ENCODE peak calls at places on chromosomes 12 and 14, in nine cellular contexts. R is fibroblast of lung, O is globus pallidus, Q is bronchial epithelial cell, M is RPMI8226, C is NCI-H1417 treated with DMSO at 0.1 percent for 48 hours, U is RWPE2, V is substantia nigra, K is suprapubic skin. G is an unnamed sample.

GRCh38 chr14:74616996-74617700 is 5.1 kb upstream of the LTBP2 start:
- DNase-seq in R (peak; percentile 72), O (no peak), Q (no peak), M (no peak), C (no peak), U (no peak), V (no peak), K (no peak), G (no peak)

GRCh38 chr14:88983755-88984154 is 159.3 kb downstream of the TTC8 start:
- DNase-seq in R (peak; percentile 97), O (no peak), Q (peak; percentile 91), M (no peak), C (no peak), U (peak; percentile 87), V (no peak), K (no peak), G (no peak)

GRCh38 chr12:117105902-117106301 is 6.7 kb upstream of the TESC start:
- DNase-seq in R (no peak), O (no peak), Q (peak; percentile 41), M (peak; percentile 81), C (no peak), U (no peak), V (no peak), K (no peak), G (no peak)

GRCh38 chr12:131116437-131117117 is 162.9 kb downstream of the ADGRD1 start:
- DNase-seq in R (no peak), O (no peak), Q (no peak), M (no peak), C (no peak), U (no peak), V (no peak), K (peak; percentile 60), G (no peak)

GRCh38 chr12:47832263-47832933 is 12.7 kb upstream of the HDAC7 start:
- DNase-seq in R (no peak), O (no peak), Q (no peak), M (no peak), C (no peak), U (no peak), V (no peak), K (no peak), G (no peak)

GRCh38 chr14:52776816-52777215 is 14.6 kb downstream of the GNPNAT1 start:
- DNase-seq in R (no peak), O (no peak), Q (no peak), M (no peak), C (no peak), U (no peak), V (no peak), K (no peak), G (no peak)

GRCh38 chr12:85874064-85874463 is at the start of gene NTS:
- DNase-seq in R (no peak), O (no peak), Q (peak; percentile 7), M (peak; percentile 25), C (no peak), U (no peak), V (no peak), K (no peak), G (no peak)

GRCh38 chr14:79515158-79515557 is 696.1 kb downstream of the DIO2 start:
- DNase-seq in R (no peak), O (no peak), Q (no peak), M (no peak), C (no peak), U (no peak), V (no peak), K (no peak), G (no peak)

GRCh38 chr14:50823051-50823762 is 7.8 kb downstream of the NIN start:
- DNase-seq in R (peak; percentile 43), O (no peak), Q (no peak), M (no peak), C (no peak), U (no peak), V (no peak), K (no peak), G (peak; percentile 38)

GRCh38 chr12:5888816-5889315 is 56.2 kb downstream of the ANO2 start:
- DNase-seq in R (no peak), O (no peak), Q (no peak), M (no peak), C (no peak), U (no peak), V (no peak), K (no peak), G (no peak)

GRCh38 chr12:49028666-49029275 is 10.2 kb upstream of the PRKAG1 start:
- DNase-seq in R (no peak), O (no peak), Q (no peak), M (no peak), C (no peak), U (no peak), V (no peak), K (peak; percentile 54), G (no peak)

GRCh38 chr12:15356831-15357456 is 34.6 kb downstream of the PTPRO start:
- DNase-seq in R (no peak), O (no peak), Q (no peak), M (no peak), C (peak; percentile 99), U (no peak), V (no peak), K (no peak), G (no peak)

GRCh38 chr14:23629204-23629603 is 7.0 kb upstream of the DHRS2 start:
- DNase-seq in R (no peak), O (no peak), Q (no peak), M (no peak), C (no peak), U (no peak), V (no peak), K (no peak), G (no peak)

GRCh38 chr12:85089792-85090191 is 53.6 kb downstream of the LRRIQ1 start:
- DNase-seq in R (no peak), O (no peak), Q (no peak), M (no peak), C (no peak), U (no peak), V (no peak), K (no peak), G (no peak)

GRCh38 chr14:70808023-70808401 is 1.3 kb downstream of the MAP3K9 start:
- DNase-seq in R (peak; percentile 22), O (no peak), Q (peak; percentile 58), M (peak; percentile 28), C (no peak), U (no peak), V (no peak), K (no peak), G (no peak)